ENCODE peak calls at places on chromosomes 1 and 21, in four cellular contexts. One of them, this sample, is unnamed.

GRCh38 chr1:183582021-183582746 is 8.1 kb downstream of the NCF2 start:
- DNase-seq in K562: no peak
- DNase-seq in HepG2: no peak
- DNase-seq in GM12878: no peak
- DNase-seq in this sample: no peak

GRCh38 chr1:200351826-200352549 is 57.8 kb downstream of the ZNF281 start:
- DNase-seq in GM12878: no peak
- DNase-seq in K562: no peak
- DNase-seq in HepG2: no peak
- DNase-seq in this sample: no peak

GRCh38 chr1:60427701-60428100 is 354.1 kb upstream of the C1orf87 start:
- DNase-seq in GM12878: no peak
- DNase-seq in K562: no peak
- DNase-seq in HepG2: no peak
- DNase-seq in this sample: no peak

GRCh38 chr1:4510276-4510691 is 144.1 kb upstream of the AJAP1 start:
- DNase-seq in GM12878: no peak
- DNase-seq in HepG2: no peak
- DNase-seq in K562: no peak
- DNase-seq in this sample: no peak

GRCh38 chr1:113660053-113660452 is 99.2 kb downstream of the PHTF1 start:
- DNase-seq in HepG2: no peak
- DNase-seq in K562: no peak
- DNase-seq in GM12878: no peak
- DNase-seq in this sample: no peak

GRCh38 chr21:37281993-37282392 is 14.9 kb upstream of the VPS26C start:
- DNase-seq in HepG2: no peak
- DNase-seq in K562: no peak
- DNase-seq in GM12878: no peak
- DNase-seq in this sample: no peak

GRCh38 chr1:91751281-91751680 is 134.7 kb downstream of the TGFBR3 start:
- DNase-seq in K562: no peak
- DNase-seq in GM12878: no peak
- DNase-seq in HepG2: no peak
- DNase-seq in this sample: no peak

GRCh38 chr1:154179951-154180687 is 11.8 kb downstream of the TPM3 start:
- DNase-seq in HepG2: no peak
- DNase-seq in K562: no peak
- DNase-seq in GM12878: no peak
- DNase-seq in this sample: no peak

GRCh38 chr1:23239638-23240295 is 22.5 kb upstream of the HTR1D start:
- DNase-seq in K562: no peak
- DNase-seq in GM12878: no peak
- DNase-seq in HepG2: no peak
- DNase-seq in this sample: no peak

GRCh38 chr21:31490471-31490870 is 146.4 kb upstream of the TIAM1 start:
- DNase-seq in GM12878: no peak
- DNase-seq in HepG2: no peak
- DNase-seq in K562: peak; percentile 74
- DNase-seq in this sample: no peak

GRCh38 chr21:35015435-35016024 is 33.6 kb downstream of the RUNX1 start:
- DNase-seq in GM12878: no peak
- DNase-seq in HepG2: no peak
- DNase-seq in K562: no peak
- DNase-seq in this sample: no peak

GRCh38 chr21:38879912-38880577 is 74.3 kb downstream of the ETS2 start:
- DNase-seq in HepG2: no peak
- DNase-seq in K562: no peak
- DNase-seq in GM12878: no peak
- DNase-seq in this sample: no peak

GRCh38 chr1:19903621-19904020 is 19.8 kb downstream of the PLA2G2E start:
- DNase-seq in K562: no peak
- DNase-seq in GM12878: no peak
- DNase-seq in HepG2: no peak
- DNase-seq in this sample: no peak

GRCh38 chr1:39692152-39693064 is 1.2 kb upstream of the HPCAL4 start:
- DNase-seq in GM12878: no peak
- DNase-seq in K562: no peak
- DNase-seq in HepG2: no peak
- DNase-seq in this sample: peak; percentile 82

GRCh38 chr1:243731301-243731891 is 118.6 kb downstream of the AKT3 start:
- DNase-seq in HepG2: no peak
- DNase-seq in K562: no peak
- DNase-seq in GM12878: no peak
- DNase-seq in this sample: no peak

GRCh38 chr1:219771039-219771438 is 157.3 kb downstream of the SLC30A10 start:
- DNase-seq in K562: no peak
- DNase-seq in HepG2: peak; percentile 37
- DNase-seq in GM12878: no peak
- DNase-seq in this sample: no peak

GRCh38 chr1:37931148-37931492 is 15.7 kb downstream of the INPP5B start:
- DNase-seq in GM12878: no peak
- DNase-seq in K562: no peak
- DNase-seq in HepG2: no peak
- DNase-seq in this sample: no peak

GRCh38 chr1:147223740-147224615 is 1.2 kb downstream of the FMO5 start:
- DNase-seq in HepG2: no peak
- DNase-seq in K562: no peak
- DNase-seq in GM12878: no peak
- DNase-seq in this sample: no peak

GRCh38 chr1:172909606-172910326 is 141.0 kb downstream of the TNFSF18 start:
- DNase-seq in GM12878: no peak
- DNase-seq in HepG2: no peak
- DNase-seq in K562: no peak
- DNase-seq in this sample: no peak

GRCh38 chr1:96080925-96081324 is 640.7 kb upstream of the PTBP2 start:
- DNase-seq in GM12878: no peak
- DNase-seq in K562: no peak
- DNase-seq in HepG2: no peak
- DNase-seq in this sample: no peak

GRCh38 chr1:153534226-153534932 is 1.4 kb downstream of the S100A6 start:
- DNase-seq in K562: no peak
- DNase-seq in GM12878: no peak
- DNase-seq in HepG2: no peak
- DNase-seq in this sample: no peak

DNA sequence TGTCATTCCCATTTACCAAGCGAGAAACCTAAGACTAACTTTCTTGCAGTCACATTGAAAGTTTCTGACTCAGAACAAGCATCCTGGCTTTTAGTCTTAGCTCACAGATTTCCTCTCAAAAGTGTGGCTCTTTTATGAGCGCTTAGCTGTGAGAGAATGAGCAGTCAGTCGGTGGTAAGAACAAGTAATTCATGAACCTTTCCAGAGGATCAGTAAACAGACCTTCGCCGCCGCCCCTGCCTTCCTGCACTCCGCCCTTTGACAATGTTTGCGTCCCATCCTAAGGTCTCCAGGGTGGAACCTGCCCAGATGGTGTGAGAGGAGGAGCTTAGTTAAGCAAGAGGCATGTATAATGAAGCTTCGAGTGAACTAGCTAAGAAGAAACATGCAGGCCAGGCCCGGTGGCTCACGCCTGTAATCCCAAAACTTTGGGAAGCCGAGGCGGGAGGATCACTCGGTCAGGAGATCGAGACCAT is 142.4 kb downstream of the GLUL start:
- DNase-seq in HepG2: peak; percentile 90
- DNase-seq in K562: peak; percentile 30
- DNase-seq in GM12878: peak; percentile 42
- DNase-seq in this sample: no peak
- TF ChIP-seq CBX5 in HepG2: no peak
- TF ChIP-seq CBX5 in K562: no peak
- TF ChIP-seq CBX5 in GM12878: no peak
- TF ChIP-seq CBX5 in this sample: no peak

GRCh38 chr1:53731201-53731600 is 7.8 kb downstream of the GLIS1 start:
- DNase-seq in GM12878: no peak
- DNase-seq in K562: no peak
- DNase-seq in HepG2: no peak
- DNase-seq in this sample: no peak
- H3K4me2 ChIP-seq in GM12878: no peak overlapping the region
- H3K4me2 ChIP-seq in K562: no peak overlapping the region
- H3K4me2 ChIP-seq in HepG2: no peak overlapping the region
- H3K4me2 ChIP-seq in this sample: no peak overlapping the region

GRCh38 chr21:29504751-29505321 is 206.1 kb downstream of the BACH1 start:
- DNase-seq in HepG2: no peak
- DNase-seq in K562: no peak
- DNase-seq in GM12878: no peak
- DNase-seq in this sample: no peak
- TF ChIP-seq SIN3A in HepG2: no peak
- TF ChIP-seq SIN3A in K562: no peak
- TF ChIP-seq SIN3A in GM12878: no peak
- TF ChIP-seq SIN3A in this sample: no peak

DNA sequence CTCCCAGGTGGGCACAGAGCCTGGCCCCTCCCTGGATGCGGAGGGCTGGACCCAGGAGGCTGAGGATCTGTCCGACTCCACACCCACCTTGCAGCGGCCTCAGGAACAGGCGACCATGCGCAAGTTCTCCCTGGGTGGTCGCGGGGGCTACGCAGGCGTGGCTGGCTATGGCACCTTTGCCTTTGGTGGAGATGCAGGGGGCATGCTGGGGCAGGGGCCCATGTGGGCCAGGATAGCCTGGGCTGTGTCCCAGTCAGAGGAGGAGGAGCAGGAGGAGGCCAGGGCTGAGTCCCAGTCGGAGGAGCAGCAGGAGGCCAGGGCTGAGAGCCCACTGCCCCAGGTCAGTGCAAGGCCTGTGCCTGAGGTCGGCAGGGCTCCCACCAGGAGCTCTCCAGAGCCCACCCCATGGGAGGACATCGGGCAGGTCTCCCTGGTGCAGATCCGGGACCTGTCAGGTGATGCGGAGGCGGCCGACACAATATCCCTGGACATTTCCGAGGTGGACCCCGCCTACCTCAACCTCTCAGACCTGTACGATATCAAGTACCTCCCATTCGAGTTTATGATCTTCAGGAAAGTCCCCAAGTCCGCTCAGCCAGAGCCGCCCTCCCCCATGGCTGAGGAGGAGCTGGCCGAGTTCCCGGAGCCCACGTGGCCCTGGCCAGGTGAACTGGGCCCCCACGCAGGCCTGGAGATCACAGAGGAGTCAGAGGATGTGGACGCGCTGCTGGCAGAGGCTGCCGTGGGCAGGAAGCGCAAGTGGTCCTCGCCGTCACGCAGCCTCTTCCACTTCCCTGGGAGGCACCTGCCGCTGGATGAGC is 34.2 kb downstream of the TRIM11 start:
- DNase-seq in HepG2: no peak
- DNase-seq in K562: peak; percentile 75
- DNase-seq in GM12878: no peak
- DNase-seq in this sample: no peak
- TF ChIP-seq CBX5 in HepG2: no peak
- TF ChIP-seq CBX5 in K562: no peak
- TF ChIP-seq CBX5 in GM12878: no peak
- TF ChIP-seq CBX5 in this sample: no peak

DNA sequence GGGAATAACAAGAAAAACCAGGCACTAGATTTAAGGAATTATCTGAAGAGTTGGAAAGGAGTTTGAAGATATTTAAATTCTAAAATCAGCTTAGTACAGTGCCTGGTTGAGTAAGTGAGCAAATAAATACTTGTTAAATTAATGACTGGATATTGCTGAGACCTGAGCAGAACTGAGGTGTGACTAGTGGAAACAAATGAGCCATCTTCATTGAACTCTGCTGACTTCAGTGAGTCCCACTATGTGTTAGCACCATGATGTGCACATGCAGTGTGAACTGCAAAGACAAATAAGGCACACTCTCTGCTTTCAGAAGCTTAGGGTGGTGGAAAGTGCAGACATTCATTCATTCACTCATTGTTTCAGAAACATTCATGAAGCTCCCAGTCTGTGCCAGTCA is 48.7 kb downstream of the ELAPOR1 start:
- DNase-seq in HepG2: no peak
- DNase-seq in GM12878: peak; percentile 8
- DNase-seq in K562: no peak
- DNase-seq in this sample: no peak
- H3K4me2 ChIP-seq in HepG2: no peak overlapping the region
- H3K4me2 ChIP-seq in GM12878: peak overlapping the region; percentile 76
- H3K4me2 ChIP-seq in K562: no peak overlapping the region
- H3K4me2 ChIP-seq in this sample: no peak overlapping the region

This sample was measured in H1.